ENCODE peak calls at places on chromosome 16, in six cellular contexts. S, H, F, P, I and A are unnamed samples. For H3K4me1 and H3K36me3, the result is how much of the 10 kb centered on the place peaks cover.

GRCh38 chr16:27316038-27316680 is 2.4 kb downstream of the IL4R start:
- DNase-seq in S (no peak), H (no peak), F (peak), P (no peak), I (no peak), A (no peak)

GRCh38 chr16:12543700-12544476 is 259.8 kb downstream of the CPPED1 start:
- DNase-seq in S (no peak), H (no peak), F (no peak), P (no peak), I (no peak), A (no peak)

GRCh38 chr16:1771072-1771863 is at the start of gene NME3:
- DNase-seq in S (peak), H (no peak), F (peak), P (peak), I (peak), A (no peak)

GRCh38 chr16:77579283-77579985 is 142.9 kb upstream of the NUDT7 start:
- DNase-seq in S (no peak), H (no peak), F (no peak), P (no peak), I (no peak), A (no peak)

GRCh38 chr16:30063893-30064745 is 1.4 kb upstream of the ALDOA start:
- DNase-seq in S (peak), H (no peak), F (peak), P (peak), I (peak), A (no peak)

GRCh38 chr16:66346221-66346620 is 20.3 kb upstream of the CDH5 start:
- DNase-seq in S (no peak), H (no peak), F (no peak), P (no peak), I (no peak), A (no peak)

GRCh38 chr16:87723224-87723619 is 42.6 kb downstream of the KLHDC4 start:
- DNase-seq in S (no peak), H (no peak), F (no peak), P (no peak), I (peak), A (no peak)

GRCh38 chr16:84548971-84549844 is 44.7 kb upstream of the MEAK7 start:
- DNase-seq in S (no peak), H (no peak), F (peak), P (peak), I (no peak), A (no peak)

GRCh38 chr16:83705856-83706255 is 101.9 kb upstream of the HSBP1 start:
- DNase-seq in S (no peak), H (no peak), F (no peak), P (no peak), I (no peak), A (no peak)

GRCh38 chr16:73572135-73572534 is 524.2 kb upstream of the ZFHX3 start:
- DNase-seq in S (peak), H (no peak), F (no peak), P (no peak), I (peak), A (no peak)

GRCh38 chr16:69322343-69322742 is 8.0 kb downstream of the PDF start:
- DNase-seq in S (no peak), H (no peak), F (no peak), P (no peak), I (no peak), A (no peak)

GRCh38 chr16:10941127-10941933 is 938 bp downstream of the DEXI start:
- DNase-seq in S (peak), H (no peak), F (no peak), P (no peak), I (peak), A (no peak)

GRCh38 chr16:11796227-11797165 is 562 bp downstream of the ZC3H7A start:
- DNase-seq in S (peak), H (no peak), F (peak), P (peak), I (peak), A (no peak)

GRCh38 chr16:11497329-11497805 is 89.4 kb downstream of the LITAF start:
- DNase-seq in S (peak), H (peak), F (no peak), P (peak), I (peak), A (no peak)

GRCh38 chr16:75695708-75696107 is 5.6 kb downstream of the DUXB start:
- DNase-seq in S (no peak), H (no peak), F (no peak), P (no peak), I (no peak), A (no peak)

GRCh38 chr16:61926766-61927165 is 109.5 kb downstream of the CDH8 start:
- DNase-seq in S (peak), H (no peak), F (no peak), P (no peak), I (no peak), A (no peak)

GRCh38 chr16:695355-696089 is 5.3 kb upstream of the WDR24 start:
- DNase-seq in S (peak), H (no peak), F (peak), P (no peak), I (no peak), A (no peak)

GRCh38 chr16:85662976-85663830 is 25.6 kb downstream of the GINS2 start:
- DNase-seq in S (no peak), H (no peak), F (no peak), P (no peak), I (no peak), A (no peak)

GRCh38 chr16:74601131-74601871 is 5.6 kb downstream of the GLG1 start:
- DNase-seq in S (peak), H (no peak), F (peak), P (no peak), I (no peak), A (no peak)
- H3K4me3 ChIP-seq in S (no peak), H (no peak), F (peak), P (no peak), I (no peak), A (no peak)

DNA sequence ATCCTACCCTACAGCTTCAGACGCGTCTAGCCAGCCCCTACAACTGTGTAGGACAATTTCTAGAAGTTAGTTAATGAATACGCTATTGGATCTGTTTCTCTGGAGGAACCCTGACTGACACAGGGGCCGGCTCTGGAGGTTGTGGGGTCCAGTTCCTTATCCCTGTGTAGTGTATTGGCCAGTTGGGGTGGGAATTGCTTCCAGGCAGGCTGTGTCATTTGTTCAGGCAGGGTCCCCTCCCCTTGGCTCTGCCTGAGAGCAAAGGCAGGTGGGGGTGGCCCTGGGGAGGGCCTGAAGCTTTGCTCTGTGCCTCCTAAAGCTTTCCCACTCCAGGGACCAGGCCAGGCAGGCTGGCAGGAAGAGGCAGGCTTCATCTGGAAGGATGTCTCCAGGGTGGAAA is 11.7 kb upstream of the CETP start:
- DNase-seq in S (no peak), H (no peak), F (no peak), P (no peak), I (no peak), A (no peak)
- H3K4me1 ChIP-seq in S (under half), H (under half), F (under half), P (under half), I (under half), A (under half)

GRCh38 chr16:58384437-58385055 is 7.7 kb upstream of the GINS3 start:
- DNase-seq in S (no peak), H (no peak), F (no peak), P (no peak), I (no peak), A (no peak)
- H3K36me3 ChIP-seq in S (under half), H (under half), F (under half), P (under half), I (under half), A (under half)

DNA sequence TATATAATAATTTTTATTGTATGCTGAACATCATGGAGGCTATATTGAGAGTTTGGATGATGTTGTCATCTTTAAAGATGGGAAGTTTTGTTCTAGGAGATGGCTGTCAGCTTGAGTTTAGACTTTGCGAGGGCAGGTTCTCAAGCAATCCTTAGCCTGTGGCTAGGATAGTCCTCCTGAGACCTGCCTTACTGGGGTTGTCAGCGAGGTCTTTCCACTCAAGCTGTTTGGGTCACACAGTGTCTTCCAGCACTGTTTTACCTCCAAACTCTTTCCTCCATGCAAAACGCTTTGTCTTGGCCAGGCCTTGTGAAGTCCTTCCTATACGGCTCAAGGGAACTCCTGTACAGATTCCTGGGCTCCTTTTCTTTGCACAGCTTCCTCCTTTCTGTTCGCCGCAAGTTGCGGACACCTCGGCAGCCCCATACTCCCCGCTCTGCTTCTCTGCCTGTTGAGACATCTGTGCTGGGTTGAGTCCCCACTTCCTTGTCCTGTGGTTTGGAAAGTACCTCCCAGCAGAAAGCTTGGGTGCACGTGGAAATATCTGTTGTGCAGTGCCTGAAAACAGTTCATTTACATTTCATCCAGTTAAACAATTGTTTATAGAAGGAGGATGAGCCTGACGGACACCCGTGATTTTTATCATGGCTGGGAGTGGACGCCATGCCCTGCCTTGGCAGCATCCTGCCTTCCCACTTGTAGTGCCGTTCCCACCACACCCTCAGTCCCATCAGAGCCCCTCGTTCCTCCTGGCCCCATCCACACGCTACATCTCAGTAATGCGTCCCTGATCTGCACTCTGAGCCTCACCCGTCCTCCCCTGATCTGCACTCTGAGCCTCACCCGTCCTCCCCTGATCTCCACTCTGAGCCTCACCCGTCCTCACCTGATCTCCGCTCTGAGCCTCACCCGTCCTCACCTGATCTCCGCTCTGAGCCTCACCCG is 55.0 kb upstream of the CBFA2T3 start:
- DNase-seq in S (no peak), H (no peak), F (peak), P (no peak), I (peak), A (no peak)
- H3K4me3 ChIP-seq in S (no peak), H (no peak), F (peak), P (no peak), I (no peak), A (no peak)

DNA sequence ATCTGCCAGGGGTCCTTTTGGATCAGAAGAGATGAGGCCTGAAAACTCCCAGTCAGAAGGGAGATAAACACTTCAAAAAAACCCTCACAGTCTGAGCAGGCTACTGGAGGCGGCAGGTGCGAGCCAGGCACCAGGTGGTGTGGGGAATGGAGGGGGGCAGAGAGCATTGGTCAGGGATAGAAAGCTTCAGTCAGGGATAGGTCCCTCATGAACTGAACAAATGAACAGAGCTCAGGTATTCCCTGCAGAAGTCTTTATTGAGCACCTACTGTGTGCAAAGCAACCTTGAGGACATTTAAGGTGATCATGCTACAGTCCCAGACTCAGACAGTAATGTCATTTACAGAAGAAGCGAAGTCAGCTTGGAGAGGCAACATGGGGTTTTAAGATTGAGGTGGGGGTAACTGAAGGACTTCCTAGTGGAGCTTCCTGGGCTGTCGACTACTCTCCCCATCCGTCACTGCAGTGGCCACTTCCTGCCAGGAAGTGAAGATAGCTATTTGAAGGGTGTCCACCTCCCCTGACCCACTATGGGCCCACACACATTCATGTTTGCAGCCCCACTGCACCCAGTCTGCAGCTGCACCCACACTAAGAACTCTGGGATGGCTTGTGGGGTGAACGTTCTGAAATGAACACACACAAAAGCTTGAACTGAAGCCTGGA is 3.2 kb downstream of the KIFC3 start:
- DNase-seq in S (no peak), H (no peak), F (no peak), P (peak), I (no peak), A (no peak)
- H3K4me1 ChIP-seq in S (half or more), H (under half), F (under half), P (under half), I (under half), A (under half)

GRCh38 chr16:20940864-20941634 is 40.5 kb downstream of the LYRM1 start:
- DNase-seq in S (peak), H (no peak), F (no peak), P (no peak), I (no peak), A (no peak)

GRCh38 chr16:20939599-20939998 is 39.0 kb downstream of the LYRM1 start:
- DNase-seq in S (no peak), H (no peak), F (no peak), P (no peak), I (no peak), A (no peak)

GRCh38 chr16:20938426-20938825 is 37.9 kb downstream of the LYRM1 start:
- DNase-seq in S (peak), H (no peak), F (no peak), P (no peak), I (no peak), A (no peak)

GRCh38 chr16:20941635-20941926 is 41.0 kb downstream of the LYRM1 start:
- DNase-seq in S (no peak), H (no peak), F (no peak), P (no peak), I (no peak), A (no peak)

GRCh38 chr16:20937736-20938135 is 37.2 kb downstream of the LYRM1 start:
- DNase-seq in S (peak), H (no peak), F (no peak), P (no peak), I (no peak), A (no peak)
- H3K36me3 ChIP-seq in S (under half), H (under half), F (under half), P (under half), I (under half), A (under half)

GRCh38 chr16:54194008-54194731 is 92.4 kb downstream of the IRX3 start:
- DNase-seq in S (no peak), H (peak), F (no peak), P (peak), I (peak), A (no peak)
- H3K4me3 ChIP-seq in S (no peak), H (peak), F (no peak), P (no peak), I (peak), A (peak)

DNA sequence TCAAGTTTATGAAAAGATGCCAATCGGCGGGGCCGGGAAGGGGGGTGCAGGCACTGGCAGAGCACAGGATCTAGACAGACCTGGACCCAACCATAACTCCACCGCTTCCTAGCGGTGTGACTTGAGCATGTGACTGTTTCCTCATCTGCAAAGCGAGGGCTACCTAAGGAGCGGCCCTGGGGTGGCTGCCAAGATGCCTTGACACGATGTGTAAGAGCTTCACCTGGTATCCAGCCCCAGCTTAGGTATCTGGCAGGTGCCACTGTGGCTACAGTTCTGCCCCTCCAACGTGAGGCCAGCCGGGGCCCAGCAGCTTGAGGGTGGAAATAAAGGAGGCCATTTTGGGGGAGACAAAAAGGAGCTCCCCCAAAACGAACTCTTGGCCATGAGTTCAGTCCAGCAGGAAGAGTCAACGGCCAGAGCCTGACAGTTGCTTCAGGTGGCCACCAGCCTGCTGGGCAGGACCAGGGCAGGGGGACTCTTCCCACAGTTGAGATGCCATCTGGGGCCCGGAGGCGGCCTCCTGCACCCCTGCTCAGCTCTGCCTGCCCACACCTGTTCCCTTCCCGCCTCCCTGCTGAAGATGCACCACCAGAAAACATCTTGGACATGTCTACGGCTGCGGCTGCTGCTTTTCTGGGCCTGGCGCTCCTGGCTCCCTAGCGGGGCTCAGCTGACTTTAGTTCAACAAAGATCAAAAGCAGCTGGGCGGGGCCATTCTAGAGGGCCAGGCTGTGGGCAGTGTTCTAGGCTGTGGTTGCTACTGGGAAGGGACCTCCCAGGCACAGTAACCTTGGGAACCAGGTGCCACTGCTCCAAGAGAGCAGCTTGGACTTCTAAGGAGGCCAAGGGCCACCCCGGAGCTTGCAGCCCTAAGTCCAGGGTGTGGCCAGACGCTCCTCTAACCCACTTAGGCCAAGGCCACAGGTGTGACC is 3.4 kb upstream of the MTSS2 start:
- DNase-seq in S (no peak), H (no peak), F (no peak), P (peak), I (no peak), A (no peak)
- H3K4me1 ChIP-seq in S (under half), H (half or more), F (under half), P (under half), I (half or more), A (half or more)

DNA sequence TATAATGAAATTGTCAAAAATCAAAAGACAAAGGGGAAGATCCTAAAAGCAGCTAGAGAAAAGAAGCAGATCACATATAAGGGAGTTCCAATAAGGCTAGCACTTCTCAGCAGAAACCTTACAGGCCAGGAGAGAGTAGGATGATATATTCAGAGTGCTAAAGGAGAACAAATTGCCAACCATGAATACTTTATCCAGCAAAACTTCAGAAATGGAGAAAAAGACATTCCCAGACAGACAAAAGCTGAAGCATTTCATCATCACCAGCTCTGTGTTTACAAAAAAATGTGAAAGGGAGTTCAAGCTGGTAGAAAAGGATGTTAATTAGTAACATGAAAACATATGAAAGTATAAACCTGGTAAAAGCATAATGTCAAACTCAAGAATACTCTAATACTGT is 37.4 kb downstream of the CDR2 start:
- DNase-seq in S (no peak), H (no peak), F (no peak), P (no peak), I (no peak), A (no peak)
- H3K36me3 ChIP-seq in S (under half), H (under half), F (under half), P (under half), I (under half), A (under half)